ENCODE peak calls at places on chromosomes 7 and 10, in six cellular contexts. L, B, E, Q, Z and S are unnamed samples.

GRCh38 chr7:74544706-74545469 is 91.2 kb downstream of the GTF2IRD1 start:
- DNase-seq in Z (no peak), E (peak), B (peak), L (peak), Q (peak), S (peak)

GRCh38 chr10:101829561-101830315 is 11.5 kb upstream of the OGA start:
- DNase-seq in L (no peak), Q (peak), B (no peak), E (no peak), Z (peak), S (peak)

GRCh38 chr10:88196298-88196697 is 332.9 kb downstream of the PTEN start:
- DNase-seq in Q (no peak), E (peak), B (no peak), Z (no peak), L (no peak), S (no peak)

GRCh38 chr7:157820796-157821195 is 484.0 kb downstream of the DNAJB6 start:
- DNase-seq in L (no peak), E (no peak), B (no peak), Z (no peak), Q (no peak), S (no peak)

GRCh38 chr7:48192996-48193395 is 21.7 kb downstream of the ABCA13 start:
- DNase-seq in Z (no peak), E (no peak), Q (no peak), L (no peak), B (no peak), S (no peak)

GRCh38 chr7:732094-732541 is 5.0 kb upstream of the PRKAR1B start:
- DNase-seq in B (peak), Z (no peak), E (no peak), Q (peak), L (no peak), S (no peak)

GRCh38 chr7:142494021-142494420 is 236.2 kb upstream of the PRSS58 start:
- DNase-seq in E (no peak), B (no peak), Q (no peak), Z (no peak), L (no peak), S (no peak)

GRCh38 chr7:74405899-74406512 is 47.7 kb upstream of the GTF2IRD1 start:
- DNase-seq in Q (no peak), L (no peak), E (no peak), Z (no peak), B (no peak), S (no peak)

GRCh38 chr10:71713135-71714040 is 6.2 kb downstream of the C10orf105 start:
- DNase-seq in Z (no peak), E (peak), Q (peak), L (no peak), B (peak), S (no peak)

GRCh38 chr10:105207596-105207995 is 566.5 kb downstream of the SORCS3 start:
- DNase-seq in E (no peak), L (no peak), Z (no peak), Q (no peak), B (no peak), S (no peak)

GRCh38 chr10:58697691-58698090 is 185.0 kb downstream of the BICC1 start:
- DNase-seq in Q (no peak), L (no peak), E (no peak), Z (no peak), B (no peak), S (no peak)

GRCh38 chr7:95915731-95916130 is 143.4 kb downstream of the DYNC1I1 start:
- DNase-seq in Q (no peak), E (no peak), B (no peak), Z (no peak), L (no peak), S (no peak)

GRCh38 chr10:116873134-116873533 is 23.8 kb downstream of the ENO4 start:
- DNase-seq in B (no peak), Q (peak), E (no peak), Z (no peak), L (no peak), S (no peak)

GRCh38 chr7:87038993-87039716 is 20.3 kb downstream of the ELAPOR2 start:
- DNase-seq in B (no peak), Q (no peak), Z (no peak), L (no peak), E (no peak), S (no peak)

GRCh38 chr10:22681783-22682183 is 32.6 kb downstream of the PIP4K2A start:
- DNase-seq in Z (peak), E (peak), Q (no peak), B (peak), L (no peak), S (no peak)

GRCh38 chr10:118615888-118616287 is 20.4 kb upstream of the PRLHR start:
- DNase-seq in B (no peak), Q (peak), E (no peak), L (no peak), Z (no peak), S (no peak)

GRCh38 chr10:3652886-3653285 is 132.1 kb downstream of the KLF6 start:
- DNase-seq in B (no peak), L (no peak), Z (no peak), Q (no peak), E (peak), S (no peak)

GRCh38 chr7:116528008-116528789 is 3.4 kb downstream of the CAV1 start:
- DNase-seq in B (peak), E (peak), L (no peak), Q (no peak), Z (no peak), S (no peak)

GRCh38 chr10:86340176-86340990 is 26.2 kb downstream of the GRID1 start:
- DNase-seq in E (no peak), Q (no peak), Z (no peak), B (no peak), L (no peak), S (no peak)

GRCh38 chr10:86659721-86660438 is 5.5 kb downstream of the OPN4 start:
- DNase-seq in L (no peak), B (no peak), Q (no peak), E (no peak), Z (no peak), S (no peak)